ENCODE peak calls at places on chromosome 7, in five cellular contexts. One of them, this sample, is unnamed.

GRCh38 chr7:27260211-27260610 is 17.6 kb downstream of the EVX1 start:
- DNase-seq in cardiac muscle cell: no peak
- DNase-seq in SK-N-SH: no peak
- DNase-seq in kidney tubule cell: no peak
- DNase-seq in iPS-NIHi11: no peak
- DNase-seq in this sample: no peak

GRCh38 chr7:139036901-139037300 is 1.1 kb upstream of the ZC3HAV1L start:
- DNase-seq in cardiac muscle cell: no peak
- DNase-seq in SK-N-SH: no peak
- DNase-seq in kidney tubule cell: no peak
- DNase-seq in iPS-NIHi11: no peak
- DNase-seq in this sample: no peak

GRCh38 chr7:107201795-107202450 is 33.1 kb downstream of the HBP1 start:
- DNase-seq in cardiac muscle cell: peak; percentile 30
- DNase-seq in SK-N-SH: peak; percentile 64
- DNase-seq in kidney tubule cell: peak; percentile 50
- DNase-seq in iPS-NIHi11: peak; percentile 43
- DNase-seq in this sample: no peak

GRCh38 chr7:131219277-131220041 is 108.2 kb upstream of the MKLN1 start:
- DNase-seq in cardiac muscle cell: peak; percentile 30
- DNase-seq in SK-N-SH: no peak
- DNase-seq in kidney tubule cell: no peak
- DNase-seq in iPS-NIHi11: peak; percentile 55
- DNase-seq in this sample: no peak

GRCh38 chr7:44140341-44140740 is 791 bp downstream of the MYL7 start:
- DNase-seq in cardiac muscle cell: no peak
- DNase-seq in SK-N-SH: no peak
- DNase-seq in kidney tubule cell: no peak
- DNase-seq in iPS-NIHi11: no peak
- DNase-seq in this sample: no peak

GRCh38 chr7:1638113-1638726 is 31.9 kb upstream of the ELFN1 start:
- DNase-seq in cardiac muscle cell: peak; percentile 26
- DNase-seq in SK-N-SH: no peak
- DNase-seq in kidney tubule cell: no peak
- DNase-seq in iPS-NIHi11: peak; percentile 63
- DNase-seq in this sample: no peak

GRCh38 chr7:52786174-52786573 is 249.3 kb upstream of the POM121L12 start:
- DNase-seq in cardiac muscle cell: no peak
- DNase-seq in SK-N-SH: peak; percentile 25
- DNase-seq in kidney tubule cell: no peak
- DNase-seq in iPS-NIHi11: no peak
- DNase-seq in this sample: no peak

GRCh38 chr7:103972779-103973434 is 16.6 kb downstream of the RELN start:
- DNase-seq in cardiac muscle cell: no peak
- DNase-seq in SK-N-SH: peak; percentile 38
- DNase-seq in kidney tubule cell: no peak
- DNase-seq in iPS-NIHi11: no peak
- DNase-seq in this sample: no peak

GRCh38 chr7:128830231-128831177 is at the start of gene FLNC:
- DNase-seq in cardiac muscle cell: peak; percentile 78
- DNase-seq in SK-N-SH: peak; percentile 90
- DNase-seq in kidney tubule cell: peak; percentile 50
- DNase-seq in iPS-NIHi11: peak; percentile 60
- DNase-seq in this sample: peak; percentile 65

GRCh38 chr7:44081266-44081748 is 1.0 kb downstream of the POLM start:
- DNase-seq in cardiac muscle cell: no peak
- DNase-seq in SK-N-SH: no peak
- DNase-seq in kidney tubule cell: no peak
- DNase-seq in iPS-NIHi11: no peak
- DNase-seq in this sample: peak; percentile 40

GRCh38 chr7:464712-465461 is 54.8 kb downstream of the PDGFA start:
- DNase-seq in cardiac muscle cell: peak; percentile 90
- DNase-seq in SK-N-SH: peak; percentile 46
- DNase-seq in kidney tubule cell: no peak
- DNase-seq in iPS-NIHi11: no peak
- DNase-seq in this sample: peak; percentile 14

GRCh38 chr7:87570178-87570577 is 30.5 kb downstream of the ABCB1 start:
- DNase-seq in cardiac muscle cell: peak; percentile 3
- DNase-seq in SK-N-SH: no peak
- DNase-seq in kidney tubule cell: peak; percentile 96
- DNase-seq in iPS-NIHi11: no peak
- DNase-seq in this sample: no peak

GRCh38 chr7:22269057-22269456 is 87.9 kb downstream of the RAPGEF5 start:
- DNase-seq in cardiac muscle cell: no peak
- DNase-seq in SK-N-SH: no peak
- DNase-seq in kidney tubule cell: no peak
- DNase-seq in iPS-NIHi11: no peak
- DNase-seq in this sample: no peak

GRCh38 chr7:28847681-28848080 is 110.4 kb downstream of the TRIL start:
- DNase-seq in cardiac muscle cell: no peak
- DNase-seq in SK-N-SH: no peak
- DNase-seq in kidney tubule cell: no peak
- DNase-seq in iPS-NIHi11: no peak
- DNase-seq in this sample: no peak

GRCh38 chr7:17689361-17689760 is 250.9 kb downstream of the SNX13 start:
- DNase-seq in cardiac muscle cell: no peak
- DNase-seq in SK-N-SH: no peak
- DNase-seq in kidney tubule cell: no peak
- DNase-seq in iPS-NIHi11: no peak
- DNase-seq in this sample: no peak

GRCh38 chr7:50834136-50834535 is 51.4 kb upstream of the GRB10 start:
- DNase-seq in cardiac muscle cell: no peak
- DNase-seq in SK-N-SH: no peak
- DNase-seq in kidney tubule cell: no peak
- DNase-seq in iPS-NIHi11: no peak
- DNase-seq in this sample: no peak

GRCh38 chr7:133650067-133650466 is 397.2 kb downstream of the EXOC4 start:
- DNase-seq in cardiac muscle cell: peak; percentile 94
- DNase-seq in SK-N-SH: no peak
- DNase-seq in kidney tubule cell: no peak
- DNase-seq in iPS-NIHi11: no peak
- DNase-seq in this sample: no peak

GRCh38 chr7:121882731-121883130 is 9.8 kb downstream of the PTPRZ1 start:
- DNase-seq in cardiac muscle cell: no peak
- DNase-seq in SK-N-SH: no peak
- DNase-seq in kidney tubule cell: no peak
- DNase-seq in iPS-NIHi11: no peak
- DNase-seq in this sample: no peak

GRCh38 chr7:70749831-70750230 is 382.1 kb upstream of the GALNT17 start:
- DNase-seq in cardiac muscle cell: no peak
- DNase-seq in SK-N-SH: no peak
- DNase-seq in kidney tubule cell: no peak
- DNase-seq in iPS-NIHi11: no peak
- DNase-seq in this sample: no peak

GRCh38 chr7:108459922-108460551 is 3.8 kb upstream of the NRCAM start:
- DNase-seq in cardiac muscle cell: peak; percentile 55
- DNase-seq in SK-N-SH: peak; percentile 66
- DNase-seq in kidney tubule cell: peak; percentile 53
- DNase-seq in iPS-NIHi11: peak; percentile 46
- DNase-seq in this sample: peak; percentile 35

GRCh38 chr7:102146989-102147388 is 139.7 kb upstream of the SH2B2 start:
- DNase-seq in cardiac muscle cell: peak; percentile 87
- DNase-seq in SK-N-SH: no peak
- DNase-seq in kidney tubule cell: no peak
- DNase-seq in iPS-NIHi11: no peak
- DNase-seq in this sample: no peak

GRCh38 chr7:69837387-69838068 is 239.3 kb downstream of the AUTS2 start:
- DNase-seq in cardiac muscle cell: peak; percentile 42
- DNase-seq in SK-N-SH: no peak
- DNase-seq in kidney tubule cell: peak; percentile 3
- DNase-seq in iPS-NIHi11: peak; percentile 68
- DNase-seq in this sample: no peak

GRCh38 chr7:27438878-27439589 is 196.4 kb downstream of the EVX1 start:
- DNase-seq in cardiac muscle cell: no peak
- DNase-seq in SK-N-SH: no peak
- DNase-seq in kidney tubule cell: no peak
- DNase-seq in iPS-NIHi11: no peak
- DNase-seq in this sample: no peak

GRCh38 chr7:150909192-150909591 is 56.9 kb downstream of the AOC1 start:
- DNase-seq in cardiac muscle cell: no peak
- DNase-seq in SK-N-SH: peak; percentile 21
- DNase-seq in kidney tubule cell: no peak
- DNase-seq in iPS-NIHi11: no peak
- DNase-seq in this sample: no peak

GRCh38 chr7:42247301-42247700 is 10.3 kb upstream of the GLI3 start:
- DNase-seq in cardiac muscle cell: peak; percentile 78
- DNase-seq in SK-N-SH: no peak
- DNase-seq in kidney tubule cell: peak; percentile 85
- DNase-seq in iPS-NIHi11: no peak
- DNase-seq in this sample: no peak

This sample was measured in B cell.